ENCODE peak calls at places on chromosomes 11 and 22, in nine cellular contexts. I is naive thymus-derived CD4-positive, alpha-beta T cell; Q is A549; E is HCT116; T is activated CD4-positive, CD25-positive, alpha-beta regulatory T cell; C is fibroblast of lung; Z is mucosa of gallbladder; W is iris pigment epithelial cell; S is Caki2. X is an unnamed sample.

GRCh38 chr22:31732089-31732829 is 17.7 kb downstream of the PRR14L start:
- DNase-seq in I (no peak), Q (no peak), E (no peak), T (no peak), C (no peak), Z (no peak), W (no peak), S (no peak), X (no peak)

GRCh38 chr22:46366327-46366731 is 30.8 kb downstream of the TRMU start:
- DNase-seq in I (no peak), Q (no peak), E (no peak), T (no peak), C (no peak), Z (no peak), W (no peak), S (no peak), X (no peak)

GRCh38 chr11:130652671-130653335 is 204.4 kb downstream of the ADAMTS15 start:
- DNase-seq in I (no peak), Q (no peak), E (no peak), T (no peak), C (peak), Z (peak), W (peak), S (no peak), X (no peak)

GRCh38 chr11:9078113-9079041 is 13.0 kb downstream of the SCUBE2 start:
- DNase-seq in I (no peak), Q (no peak), E (no peak), T (no peak), C (no peak), Z (no peak), W (no peak), S (no peak), X (no peak)

GRCh38 chr11:27468643-27469332 is 3.8 kb downstream of the LGR4 start:
- DNase-seq in I (no peak), Q (no peak), E (no peak), T (no peak), C (peak), Z (peak), W (peak), S (peak), X (no peak)

GRCh38 chr11:91653091-91653754 is 571.4 kb upstream of the FAT3 start:
- DNase-seq in I (no peak), Q (no peak), E (no peak), T (no peak), C (no peak), Z (no peak), W (no peak), S (no peak), X (no peak)

GRCh38 chr11:107018902-107019493 is 722 bp upstream of the GUCY1A2 start:
- DNase-seq in I (no peak), Q (peak), E (no peak), T (no peak), C (peak), Z (peak), W (peak), S (no peak), X (peak)

GRCh38 chr11:110429614-110430266 is at the start of gene FDX1:
- DNase-seq in I (peak), Q (peak), E (peak), T (peak), C (peak), Z (peak), W (peak), S (peak), X (peak)

GRCh38 chr11:30735946-30736345 is 149.8 kb upstream of the MPPED2 start:
- DNase-seq in I (no peak), Q (no peak), E (no peak), T (no peak), C (no peak), Z (no peak), W (no peak), S (no peak), X (no peak)

GRCh38 chr11:126194121-126194543 is 17.3 kb downstream of the RPUSD4 start:
- DNase-seq in I (peak), Q (peak), E (no peak), T (no peak), C (peak), Z (peak), W (peak), S (no peak), X (peak)

GRCh38 chr11:34242037-34242625 is 115.7 kb downstream of the ABTB2 start:
- DNase-seq in I (no peak), Q (peak), E (no peak), T (no peak), C (peak), Z (no peak), W (peak), S (peak), X (no peak)

GRCh38 chr11:69903206-69903605 is 84.0 kb upstream of the FGF3 start:
- DNase-seq in I (no peak), Q (no peak), E (no peak), T (no peak), C (no peak), Z (no peak), W (no peak), S (no peak), X (no peak)

GRCh38 chr11:122181372-122181771 is 65.4 kb upstream of the BLID start:
- DNase-seq in I (no peak), Q (no peak), E (no peak), T (no peak), C (no peak), Z (no peak), W (no peak), S (no peak), X (no peak)

GRCh38 chr11:29809121-29809520 is 207.7 kb downstream of the KCNA4 start:
- DNase-seq in I (no peak), Q (no peak), E (no peak), T (no peak), C (no peak), Z (peak), W (no peak), S (no peak), X (no peak)

GRCh38 chr11:118086913-118087768 is at the start of gene SMIM35:
- DNase-seq in I (no peak), Q (no peak), E (no peak), T (no peak), C (no peak), Z (no peak), W (no peak), S (no peak), X (no peak)

GRCh38 chr11:2728663-2729332 is 29.0 kb upstream of the KCNQ1OT1 start:
- DNase-seq in I (no peak), Q (no peak), E (no peak), T (no peak), C (no peak), Z (no peak), W (no peak), S (no peak), X (no peak)

GRCh38 chr11:20493340-20493739 is 105.8 kb downstream of the PRMT3 start:
- DNase-seq in I (no peak), Q (no peak), E (no peak), T (no peak), C (no peak), Z (no peak), W (no peak), S (no peak), X (no peak)

GRCh38 chr11:35126000-35126878 is 12.7 kb upstream of the CD44 start:
- DNase-seq in I (no peak), Q (no peak), E (no peak), T (no peak), C (no peak), Z (no peak), W (no peak), S (no peak), X (no peak)

GRCh38 chr11:19963697-19964340 is 196.5 kb downstream of the DBX1 start:
- DNase-seq in I (no peak), Q (no peak), E (no peak), T (no peak), C (no peak), Z (no peak), W (no peak), S (no peak), X (no peak)

GRCh38 chr22:30922151-30922611 is 46.4 kb downstream of the MORC2 start:
- DNase-seq in I (peak), Q (no peak), E (no peak), T (peak), C (peak), Z (peak), W (peak), S (peak), X (peak)

GRCh38 chr11:45021692-45022130 is 71.0 kb upstream of the TP53I11 start:
- DNase-seq in I (no peak), Q (no peak), E (no peak), T (no peak), C (peak), Z (peak), W (peak), S (no peak), X (no peak)

GRCh38 chr11:95575517-95575916 is 214.1 kb downstream of the FAM76B start:
- DNase-seq in I (no peak), Q (no peak), E (no peak), T (no peak), C (peak), Z (no peak), W (no peak), S (no peak), X (no peak)

GRCh38 chr11:134854391-134854991 is 442.4 kb upstream of the B3GAT1 start:
- DNase-seq in I (no peak), Q (no peak), E (no peak), T (no peak), C (no peak), Z (no peak), W (no peak), S (no peak), X (no peak)

GRCh38 chr11:3156661-3157311 is 8.3 kb downstream of the OSBPL5 start:
- DNase-seq in I (no peak), Q (no peak), E (no peak), T (no peak), C (no peak), Z (no peak), W (no peak), S (no peak), X (no peak)

GRCh38 chr11:7418916-7419315 is 66.4 kb upstream of the OLFML1 start:
- DNase-seq in I (no peak), Q (no peak), E (no peak), T (no peak), C (no peak), Z (no peak), W (no peak), S (no peak), X (no peak)

X was measured in brain microvascular endothelial cell.